ENCODE peak calls at places on chromosome 1, in ten cellular contexts. C is GM12878, T is K562, O is keratinocyte, W is AG04450, I is hepatocyte, N is GM23248, M is IMR-90, H is small intestine, Y is pancreas. Z is an unnamed sample.

GRCh38 chr1:240658312-240658975 is 46.5 kb upstream of the GREM2 start:
- DNase-seq in H (no peak), Y (no peak), N (peak; percentile 53), O (no peak), C (no peak), T (no peak), I (no peak), M (peak; percentile 73), W (peak; percentile 45), Z (no peak)

GRCh38 chr1:71766748-71767147 is 515.6 kb downstream of the NEGR1 start:
- DNase-seq in T (no peak), W (no peak), M (no peak), Y (no peak), I (no peak), H (no peak), N (no peak), O (no peak), C (no peak), Z (no peak)

GRCh38 chr1:240619901-240620621 is 8.1 kb upstream of the GREM2 start:
- DNase-seq in O (no peak), M (no peak), T (no peak), Y (no peak), W (no peak), N (no peak), C (no peak), I (no peak), H (no peak), Z (no peak)

GRCh38 chr1:211118407-211119102 is 15.4 kb downstream of the KCNH1 start:
- DNase-seq in H (no peak), I (no peak), M (peak; percentile 39), C (no peak), N (peak; percentile 30), W (no peak), Y (no peak), T (no peak), O (no peak), Z (no peak)

GRCh38 chr1:244964112-244964971 is 100.0 kb upstream of the HNRNPU start:
- DNase-seq in H (peak; percentile 89), C (no peak), I (peak; percentile 71), O (no peak), W (peak; percentile 68), M (peak; percentile 90), Y (peak; percentile 29), T (peak; percentile 30), N (peak; percentile 73), Z (no peak)

GRCh38 chr1:213163278-213163711 is 112.3 kb downstream of the RPS6KC1 start:
- DNase-seq in N (peak; percentile 49), I (no peak), H (no peak), O (no peak), M (no peak), T (no peak), C (no peak), Y (no peak), W (no peak), Z (no peak)

GRCh38 chr1:119276558-119276957 is 92.0 kb upstream of the HAO2 start:
- DNase-seq in M (no peak), C (no peak), N (no peak), O (no peak), T (peak; percentile 5), Y (no peak), H (peak; percentile 26), I (peak; percentile 34), W (no peak), Z (no peak)

GRCh38 chr1:53558916-53559315 is 99.7 kb downstream of the DMRTB1 start:
- DNase-seq in O (no peak), W (no peak), T (no peak), I (no peak), N (no peak), C (no peak), Y (no peak), H (no peak), M (no peak), Z (no peak)

GRCh38 chr1:55476445-55477015 is 261.4 kb upstream of the USP24 start:
- DNase-seq in M (no peak), Y (no peak), C (no peak), T (no peak), N (no peak), W (no peak), I (peak; percentile 19), O (no peak), H (no peak), Z (no peak)

GRCh38 chr1:231603598-231604275 is 22.9 kb upstream of the DISC1 start:
- DNase-seq in T (peak; percentile 80), H (peak; percentile 71), C (no peak), O (no peak), N (peak; percentile 74), M (peak; percentile 54), W (no peak), Y (no peak), I (peak; percentile 74), Z (no peak)

GRCh38 chr1:12163210-12163609 is 3.6 kb upstream of the TNFRSF1B start:
- DNase-seq in O (no peak), N (no peak), I (no peak), M (no peak), H (no peak), C (no peak), W (no peak), Y (no peak), T (no peak), Z (no peak)

GRCh38 chr1:19877821-19878636 is 4.2 kb upstream of the OTUD3 start:
- DNase-seq in O (peak; percentile 77), H (peak; percentile 90), M (no peak), N (peak; percentile 33), W (no peak), T (peak; percentile 86), Y (no peak), C (no peak), I (no peak), Z (no peak)

GRCh38 chr1:230176871-230177411 is 109.9 kb downstream of the GALNT2 start:
- DNase-seq in W (no peak), M (peak; percentile 41), I (no peak), H (no peak), N (peak; percentile 68), T (peak; percentile 86), C (no peak), O (no peak), Y (peak; percentile 76), Z (peak; percentile 92)

GRCh38 chr1:86616871-86617270 is 70.0 kb downstream of the CLCA4 start:
- DNase-seq in C (peak; percentile 75), T (peak; percentile 1), M (no peak), I (peak; percentile 29), Y (no peak), N (no peak), H (peak; percentile 90), W (no peak), O (no peak), Z (no peak)

GRCh38 chr1:29388170-29388569 is 151.8 kb downstream of the PTPRU start:
- DNase-seq in Y (no peak), O (no peak), T (no peak), W (no peak), N (no peak), M (no peak), I (no peak), H (no peak), C (no peak), Z (no peak)

GRCh38 chr1:166141969-166142368 is 24.8 kb downstream of the FAM78B start:
- DNase-seq in M (no peak), H (no peak), O (no peak), T (peak; percentile 9), W (no peak), I (no peak), Y (no peak), N (no peak), C (no peak), Z (no peak)

GRCh38 chr1:219813344-219813743 is 115.0 kb downstream of the SLC30A10 start:
- DNase-seq in M (no peak), T (no peak), C (no peak), N (no peak), Y (no peak), W (no peak), O (no peak), I (no peak), H (no peak), Z (no peak)

GRCh38 chr1:95043141-95043980 is 29.4 kb downstream of the ALG14 start:
- DNase-seq in T (peak; percentile 88), N (peak; percentile 92), C (peak; percentile 19), W (peak; percentile 74), O (no peak), H (peak; percentile 83), Y (peak; percentile 74), I (peak; percentile 91), M (peak; percentile 86), Z (peak; percentile 87)

GRCh38 chr1:230124187-230125128 is 57.4 kb downstream of the GALNT2 start:
- DNase-seq in W (no peak), Y (no peak), T (peak; percentile 61), O (no peak), H (no peak), C (no peak), N (no peak), I (no peak), M (no peak), Z (no peak)

GRCh38 chr1:47593001-47593568 is 155.2 kb downstream of the FOXD2 start:
- DNase-seq in O (no peak), C (no peak), T (no peak), I (peak; percentile 48), M (no peak), N (no peak), W (no peak), Y (no peak), H (peak; percentile 11), Z (no peak)
- H3K4me3 ChIP-seq in O (no peak overlapping the region), C (no peak overlapping the region), T (no peak overlapping the region), I (no peak overlapping the region), M (no peak overlapping the region), N (no peak overlapping the region), W (no peak overlapping the region), Y (no peak overlapping the region), H (peak overlapping the region; percentile 9), Z (no peak overlapping the region)

GRCh38 chr1:235253219-235253640 is 74.7 kb downstream of the ARID4B start:
- DNase-seq in H (peak; percentile 67), M (peak; percentile 72), T (peak; percentile 83), I (peak; percentile 75), C (no peak), N (peak; percentile 87), Y (peak; percentile 58), O (no peak), W (peak; percentile 41), Z (peak; percentile 54)
- H3K9me3 ChIP-seq in H (no peaks in the 10 kb centered on the region), M (no peaks in the 10 kb centered on the region), T (no peaks in the 10 kb centered on the region), I (no peaks in the 10 kb centered on the region), C (no peaks in the 10 kb centered on the region), N (no peaks in the 10 kb centered on the region), Y (no peaks in the 10 kb centered on the region), O (no peaks in the 10 kb centered on the region), W (no peaks in the 10 kb centered on the region), Z (no peaks in the 10 kb centered on the region)

DNA sequence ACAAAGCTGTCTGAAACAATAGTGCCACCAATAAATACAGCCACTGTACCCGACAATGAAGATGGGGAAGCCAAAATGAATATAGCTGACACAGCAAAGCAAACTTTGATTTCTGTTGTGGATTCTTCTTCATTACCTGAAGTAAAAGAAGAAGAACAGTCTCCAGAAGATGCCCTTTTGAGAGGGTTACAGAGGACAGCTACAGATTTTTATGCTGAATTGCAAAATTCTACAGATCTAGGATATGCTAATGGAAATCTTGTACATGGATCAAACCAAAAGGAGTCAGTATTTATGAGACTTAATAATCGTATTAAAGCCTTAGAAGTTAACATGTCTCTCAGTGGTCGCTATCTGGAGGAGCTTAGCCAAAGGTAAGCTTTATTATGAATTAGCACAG is 56.6 kb downstream of the SUCO start:
- DNase-seq in M (no peak), Y (no peak), I (no peak), O (no peak), T (no peak), C (no peak), N (no peak), W (no peak), H (no peak), Z (no peak)
- H3K4me3 ChIP-seq in M (no peak overlapping the region), Y (no peak overlapping the region), I (no peak overlapping the region), O (no peak overlapping the region), T (no peak overlapping the region), C (no peak overlapping the region), N (peak overlapping the region; percentile 32), W (no peak overlapping the region), H (no peak overlapping the region), Z (no peak overlapping the region)

GRCh38 chr1:2875677-2876531 is 74.4 kb upstream of the TTC34 start:
- DNase-seq in C (no peak), T (peak; percentile 20), H (no peak), M (no peak), W (no peak), O (no peak), N (peak; percentile 11), I (no peak), Y (no peak), Z (peak; percentile 74)
- H3K9me3 ChIP-seq in C (peaks cover 2% of the 10 kb centered on the region), T (no peaks in the 10 kb centered on the region), H (peaks cover 2% of the 10 kb centered on the region), M (peaks cover 80% of the 10 kb centered on the region), W (peaks cover 96% of the 10 kb centered on the region), O (peaks cover 26% of the 10 kb centered on the region), N (no peaks in the 10 kb centered on the region), I (no peaks in the 10 kb centered on the region), Y (no peaks in the 10 kb centered on the region), Z (peaks cover 5% of the 10 kb centered on the region)